ENCODE peak calls at places on chromosomes 16 and 17, in nine cellular contexts. L is neural crest cell; U is cerebellar cortex; Q is B cell; V is NCI-H1092; X is stimulated activated CD8-positive, alpha-beta memory T cell treated with anti-CD3 and anti-CD28 coated beads, Interleukin-4, amount 100 ng/mL, for 48 hours; J is naive thymus-derived CD4-positive, alpha-beta T cell; H is D341Med; M is A549. Y is an unnamed sample.

GRCh38 chr16:19644877-19645276 is 73.2 kb downstream of the KNOP1 start:
- DNase-seq in L (no peak), U (no peak), Q (no peak), V (no peak), X (no peak), J (no peak), H (peak; percentile 35), M (no peak), Y (no peak)

GRCh38 chr17:6463616-6464445 is 19.6 kb downstream of the PIMREG start:
- DNase-seq in L (no peak), U (no peak), Q (no peak), V (no peak), X (no peak), J (no peak), H (no peak), M (no peak), Y (no peak)

GRCh38 chr17:10105513-10106001 is 92.8 kb downstream of the GAS7 start:
- DNase-seq in L (no peak), U (no peak), Q (no peak), V (no peak), X (no peak), J (no peak), H (no peak), M (no peak), Y (no peak)

GRCh38 chr16:81707411-81708321 is 71.4 kb upstream of the PLCG2 start:
- DNase-seq in L (no peak), U (peak; percentile 90), Q (no peak), V (no peak), X (no peak), J (no peak), H (peak; percentile 88), M (no peak), Y (no peak)

GRCh38 chr17:64491034-64491860 is 5.6 kb downstream of the POLG2 start:
- DNase-seq in L (no peak), U (no peak), Q (peak; percentile 61), V (no peak), X (peak; percentile 72), J (peak; percentile 51), H (no peak), M (no peak), Y (no peak)

GRCh38 chr16:53785044-53785443 is 81.1 kb downstream of the FTO start:
- DNase-seq in L (no peak), U (no peak), Q (no peak), V (no peak), X (no peak), J (no peak), H (no peak), M (no peak), Y (no peak)

GRCh38 chr16:14202697-14203096 is 131.6 kb downstream of the MRTFB start:
- DNase-seq in L (no peak), U (no peak), Q (no peak), V (peak; percentile 24), X (no peak), J (no peak), H (no peak), M (no peak), Y (no peak)

GRCh38 chr17:44159519-44160210 is 10.8 kb upstream of the ASB16 start:
- DNase-seq in L (no peak), U (no peak), Q (no peak), V (no peak), X (peak; percentile 47), J (no peak), H (no peak), M (no peak), Y (no peak)

GRCh38 chr16:6947291-6947690 is 385.4 kb upstream of the RBFOX1 start:
- DNase-seq in L (no peak), U (peak; percentile 97), Q (no peak), V (no peak), X (no peak), J (no peak), H (no peak), M (no peak), Y (no peak)

GRCh38 chr17:28078443-28079229 is 36.2 kb downstream of the NLK start:
- DNase-seq in L (no peak), U (no peak), Q (no peak), V (no peak), X (no peak), J (no peak), H (no peak), M (no peak), Y (no peak)

GRCh38 chr16:85675528-85675927 is 13.2 kb downstream of the GINS2 start:
- DNase-seq in L (no peak), U (peak; percentile 64), Q (no peak), V (no peak), X (no peak), J (no peak), H (no peak), M (peak; percentile 36), Y (no peak)

GRCh38 chr17:69058165-69058564 is 2.6 kb downstream of the ABCA9 start:
- DNase-seq in L (no peak), U (peak; percentile 5), Q (no peak), V (no peak), X (no peak), J (no peak), H (no peak), M (no peak), Y (no peak)

GRCh38 chr16:46739934-46740333 is 8.2 kb downstream of the MYLK3 start:
- DNase-seq in L (no peak), U (no peak), Q (no peak), V (no peak), X (no peak), J (no peak), H (no peak), M (no peak), Y (no peak)

GRCh38 chr16:86496262-86496928 is 13.9 kb upstream of the FOXF1 start:
- DNase-seq in L (no peak), U (no peak), Q (no peak), V (no peak), X (no peak), J (no peak), H (no peak), M (no peak), Y (no peak)

GRCh38 chr16:57538235-57538711 is 1.9 kb upstream of the CCDC102A start:
- DNase-seq in L (no peak), U (no peak), Q (no peak), V (no peak), X (peak; percentile 67), J (no peak), H (peak; percentile 1), M (no peak), Y (no peak)

GRCh38 chr17:2433696-2434095 is 32.8 kb upstream of the MNT start:
- DNase-seq in L (no peak), U (no peak), Q (no peak), V (no peak), X (no peak), J (no peak), H (no peak), M (no peak), Y (no peak)

GRCh38 chr17:64515419-64515818 is 8.6 kb downstream of the CEP95 start:
- DNase-seq in L (no peak), U (no peak), Q (peak; percentile 35), V (no peak), X (no peak), J (no peak), H (no peak), M (no peak), Y (no peak)

GRCh38 chr16:27414803-27415431 is 12.9 kb downstream of the IL21R start:
- DNase-seq in L (no peak), U (no peak), Q (no peak), V (no peak), X (no peak), J (no peak), H (no peak), M (no peak), Y (no peak)

GRCh38 chr16:61050547-61050946 is 985.7 kb downstream of the CDH8 start:
- DNase-seq in L (no peak), U (no peak), Q (no peak), V (no peak), X (no peak), J (no peak), H (peak; percentile 4), M (no peak), Y (no peak)

GRCh38 chr17:18315498-18316360 is 636 bp downstream of the SMCR8 start:
- DNase-seq in L (no peak), U (no peak), Q (no peak), V (no peak), X (no peak), J (peak; percentile 60), H (no peak), M (no peak), Y (no peak)